ENCODE peak calls at places on chromosome 10, in ten cellular contexts. B is tibial artery, Y is HL-60, L is left ventricle myocardium inferior, N is IMR-90, O is spleen, S is neural progenitor cell, X is colonic mucosa, Q is OCI-LY7, F is A549. J is an unnamed sample.

GRCh38 chr10:9137368-9137767 is 1082.9 kb downstream of the GATA3 start:
- DNase-seq in B (no peak), Y (no peak), L (no peak), N (no peak), O (no peak), S (no peak), X (no peak), Q (no peak), F (no peak), J (no peak)

GRCh38 chr10:80202934-80203834 is 2.2 kb downstream of the ANXA11 start:
- DNase-seq in B (peak; percentile 90), Y (peak; percentile 60), L (peak; percentile 81), N (peak; percentile 85), O (peak; percentile 88), S (peak; percentile 58), X (peak; percentile 75), Q (peak; percentile 83), F (no peak), J (peak; percentile 90)

GRCh38 chr10:42428534-42428933 is 209.8 kb downstream of the ZNF33B start:
- DNase-seq in B (no peak), Y (no peak), L (no peak), N (no peak), O (no peak), S (no peak), X (no peak), Q (peak; percentile 16), F (no peak), J (no peak)

GRCh38 chr10:21525367-21526183 is at the start of gene SKIDA1:
- DNase-seq in B (peak; percentile 91), Y (no peak), L (peak; percentile 89), N (peak; percentile 86), O (peak; percentile 93), S (peak; percentile 98), X (peak; percentile 91), Q (peak; percentile 35), F (peak; percentile 69), J (peak; percentile 96)

GRCh38 chr10:90274721-90275468 is 573.5 kb downstream of the KIF20B start:
- DNase-seq in B (no peak), Y (no peak), L (no peak), N (no peak), O (no peak), S (peak; percentile 2), X (no peak), Q (no peak), F (no peak), J (no peak)

GRCh38 chr10:130430291-130430690 is 294.1 kb downstream of the GLRX3 start:
- DNase-seq in B (no peak), Y (no peak), L (no peak), N (no peak), O (no peak), S (no peak), X (no peak), Q (no peak), F (no peak), J (peak; percentile 8)

GRCh38 chr10:3165196-3165595 is 7.4 kb downstream of the PITRM1 start:
- DNase-seq in B (no peak), Y (no peak), L (no peak), N (no peak), O (no peak), S (no peak), X (no peak), Q (no peak), F (no peak), J (peak; percentile 13)

GRCh38 chr10:72847681-72848080 is 45.9 kb upstream of the OIT3 start:
- DNase-seq in B (no peak), Y (no peak), L (no peak), N (peak; percentile 28), O (no peak), S (no peak), X (no peak), Q (no peak), F (no peak), J (no peak)

GRCh38 chr10:84214612-84215235 is 10.6 kb downstream of the LRIT2 start:
- DNase-seq in B (peak; percentile 15), Y (peak; percentile 17), L (no peak), N (no peak), O (no peak), S (peak; percentile 60), X (peak; percentile 54), Q (peak; percentile 52), F (no peak), J (peak; percentile 91)

GRCh38 chr10:112847778-112848177 is 102.3 kb upstream of the TCF7L2 start:
- DNase-seq in B (no peak), Y (no peak), L (no peak), N (no peak), O (no peak), S (no peak), X (no peak), Q (no peak), F (no peak), J (no peak)

GRCh38 chr10:8039323-8039922 is 15.1 kb upstream of the GATA3 start:
- DNase-seq in B (no peak), Y (no peak), L (no peak), N (no peak), O (no peak), S (peak; percentile 76), X (no peak), Q (no peak), F (no peak), J (peak; percentile 53)

GRCh38 chr10:86632009-86632800 is 22.1 kb upstream of the OPN4 start:
- DNase-seq in B (no peak), Y (no peak), L (peak; percentile 58), N (no peak), O (no peak), S (peak; percentile 91), X (no peak), Q (no peak), F (no peak), J (peak; percentile 93)

GRCh38 chr10:126380352-126381076 is 7.8 kb downstream of the ADAM12 start:
- DNase-seq in B (no peak), Y (no peak), L (no peak), N (peak; percentile 32), O (no peak), S (no peak), X (no peak), Q (no peak), F (no peak), J (no peak)

GRCh38 chr10:34768261-34768971 is 46.7 kb downstream of the PARD3 start:
- DNase-seq in B (peak; percentile 83), Y (no peak), L (peak; percentile 83), N (peak; percentile 21), O (no peak), S (no peak), X (peak; percentile 87), Q (no peak), F (peak; percentile 44), J (peak; percentile 70)

GRCh38 chr10:89352039-89352597 is 24.3 kb downstream of the IFIT3 start:
- DNase-seq in B (peak; percentile 84), Y (no peak), L (no peak), N (peak; percentile 98), O (no peak), S (no peak), X (peak; percentile 56), Q (no peak), F (peak; percentile 62), J (no peak)

GRCh38 chr10:48780341-48780740 is 95.7 kb downstream of the WDFY4 start:
- DNase-seq in B (no peak), Y (no peak), L (no peak), N (no peak), O (no peak), S (no peak), X (peak; percentile 9), Q (no peak), F (no peak), J (peak; percentile 30)

GRCh38 chr10:129756912-129757861 is 206.9 kb downstream of the EBF3 start:
- DNase-seq in B (peak; percentile 34), Y (no peak), L (no peak), N (no peak), O (peak; percentile 33), S (no peak), X (no peak), Q (no peak), F (no peak), J (peak; percentile 42)

GRCh38 chr10:125551247-125551646 is 131.7 kb downstream of the TEX36 start:
- DNase-seq in B (no peak), Y (no peak), L (no peak), N (no peak), O (no peak), S (no peak), X (no peak), Q (no peak), F (no peak), J (no peak)

DNA sequence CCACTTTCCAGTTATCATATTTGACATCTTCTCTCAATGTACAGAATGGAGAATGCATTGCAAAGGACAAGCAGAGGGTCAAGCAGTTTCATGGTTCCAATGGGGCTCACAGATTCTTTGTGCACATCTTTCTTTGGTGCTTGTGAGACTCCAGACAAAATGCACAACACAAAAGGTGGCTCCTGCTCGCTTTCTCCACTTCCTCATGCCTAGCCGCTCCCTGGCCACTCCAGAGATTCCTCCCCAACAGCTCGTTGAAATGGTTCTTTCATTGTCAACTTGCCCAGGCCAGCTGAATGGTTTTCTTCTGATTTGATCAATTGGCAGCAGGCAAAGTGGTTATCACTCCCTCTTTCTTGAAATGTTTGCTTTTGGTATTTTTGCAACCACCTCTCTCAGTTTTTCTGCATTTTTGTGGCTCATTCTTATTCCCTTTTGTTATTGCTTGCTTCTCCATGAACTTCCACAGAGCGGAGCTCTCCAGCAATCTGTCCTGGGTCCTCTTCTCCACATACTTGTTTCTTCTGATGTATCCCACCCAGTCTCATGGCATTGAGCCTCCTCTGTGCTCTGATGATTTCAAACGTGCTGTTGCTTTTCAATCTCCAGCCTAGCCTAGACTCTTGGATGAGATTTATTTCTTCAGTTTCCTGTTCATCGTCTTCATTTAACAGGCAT is 507.8 kb upstream of the MKI67 start:
- DNase-seq in B (no peak), Y (no peak), L (no peak), N (no peak), O (no peak), S (peak; percentile 25), X (no peak), Q (no peak), F (no peak), J (peak; percentile 65)
- TF ChIP-seq CTCF in B (no peak), Y (no peak), L (peak; percentile 50), N (no peak), O (no peak), S (peak; percentile 48), X (peak; percentile 35), Q (no peak), F (no peak), J (peak; percentile 75)

GRCh38 chr10:232061-232460 is 96.8 kb downstream of the ZMYND11 start:
- DNase-seq in B (no peak), Y (no peak), L (no peak), N (no peak), O (no peak), S (no peak), X (no peak), Q (no peak), F (no peak), J (no peak)
- H3K27ac ChIP-seq in B (no peak overlapping the region), Y (no peak overlapping the region), L (no peak overlapping the region), N (no peak overlapping the region), O (no peak overlapping the region), S (no peak overlapping the region), X (no peak overlapping the region), Q (no peak overlapping the region), F (no peak overlapping the region), J (no peak overlapping the region)

GRCh38 chr10:26946103-26946907 is 85.5 kb upstream of the ABI1 start:
- DNase-seq in B (no peak), Y (no peak), L (no peak), N (no peak), O (peak; percentile 72), S (no peak), X (no peak), Q (no peak), F (no peak), J (peak; percentile 59)
- H3K4me3 ChIP-seq in B (no peak overlapping the region), Y (no peak overlapping the region), L (peak overlapping the region; percentile 25), N (no peak overlapping the region), O (no peak overlapping the region), S (no peak overlapping the region), X (no peak overlapping the region), Q (no peak overlapping the region), F (no peak overlapping the region), J (no peak overlapping the region)

GRCh38 chr10:93415693-93416092 is 66.4 kb downstream of the MYOF start:
- DNase-seq in B (no peak), Y (no peak), L (no peak), N (no peak), O (no peak), S (no peak), X (no peak), Q (no peak), F (no peak), J (peak; percentile 44)
- TF ChIP-seq CTCF in B (no peak), Y (no peak), L (no peak), N (peak; percentile 34), O (no peak), S (peak; percentile 40), X (no peak), Q (peak; percentile 70), F (peak; percentile 29), J (peak; percentile 66)